ENCODE peak calls at places on chromosomes 16 and 17, in eight cellular contexts. D is NCI-H460; L is GM18507; W is NCI-H1694 treated with DMSO at 0.1 percent for 48 hours; T is T-cell; U is effector memory CD4-positive, alpha-beta T cell; J is ovary; N is aorta. C is an unnamed sample.

GRCh38 chr16:27369806-27370205 is 32.2 kb upstream of the IL21R start:
- DNase-seq in D (no peak), L (no peak), W (no peak), T (no peak), U (no peak), J (no peak), N (no peak), C (no peak)

GRCh38 chr17:60439501-60439900 is 17.2 kb downstream of the CHCT1 start:
- DNase-seq in D (no peak), L (no peak), W (no peak), T (no peak), U (no peak), J (no peak), N (no peak), C (no peak)

GRCh38 chr16:30458561-30459394 is 13.1 kb upstream of the SEPHS2 start:
- DNase-seq in D (no peak), L (no peak), W (no peak), T (peak), U (peak), J (no peak), N (peak), C (no peak)

GRCh38 chr16:82061861-82062525 is 26.9 kb downstream of the HSD17B2 start:
- DNase-seq in D (peak), L (peak), W (peak), T (no peak), U (no peak), J (no peak), N (no peak), C (no peak)

GRCh38 chr17:49180303-49180702 is 30.1 kb downstream of the GNGT2 start:
- DNase-seq in D (peak), L (no peak), W (peak), T (peak), U (peak), J (no peak), N (peak), C (peak)

GRCh38 chr17:77304051-77304745 is 163.4 kb downstream of the SEC14L1 start:
- DNase-seq in D (no peak), L (no peak), W (peak), T (no peak), U (no peak), J (no peak), N (no peak), C (no peak)

GRCh38 chr17:330993-331701 is 21.5 kb downstream of the RPH3AL start:
- DNase-seq in D (no peak), L (no peak), W (peak), T (peak), U (no peak), J (peak), N (peak), C (peak)

GRCh38 chr17:61834610-61835009 is 28.7 kb downstream of the BRIP1 start:
- DNase-seq in D (no peak), L (no peak), W (no peak), T (no peak), U (no peak), J (no peak), N (no peak), C (no peak)

GRCh38 chr17:48543854-48544355 is 1.0 kb downstream of the HOXB2 start:
- DNase-seq in D (no peak), L (no peak), W (peak), T (no peak), U (no peak), J (no peak), N (peak), C (peak)

GRCh38 chr17:72267601-72268000 is 146.8 kb downstream of the SOX9 start:
- DNase-seq in D (no peak), L (no peak), W (no peak), T (no peak), U (no peak), J (no peak), N (no peak), C (no peak)

GRCh38 chr16:68553186-68553585 is 14.1 kb downstream of the ZFP90 start:
- DNase-seq in D (no peak), L (no peak), W (no peak), T (no peak), U (no peak), J (no peak), N (no peak), C (no peak)